ENCODE peak calls at places on chromosomes 16 and 17, in five cellular contexts. K, F, M, B and U are unnamed samples. For H3K4me1 and H3K27me3, the result is how much of the 10 kb centered on the place peaks cover.

GRCh38 chr16:27720731-27721547 is 171.0 kb downstream of the KATNIP start:
- DNase-seq in K (peak), B (peak), F (peak), M (no peak), U (no peak)

GRCh38 chr17:78497115-78497540 is 80.1 kb downstream of the DNAH17 start:
- DNase-seq in F (peak), K (peak), M (no peak), B (peak), U (no peak)

GRCh38 chr17:14755002-14755401 is 454.1 kb downstream of the HS3ST3B1 start:
- DNase-seq in B (no peak), K (no peak), F (no peak), M (no peak), U (peak)

GRCh38 chr17:80173916-80174315 is 4.1 kb downstream of the CARD14 start:
- DNase-seq in F (no peak), B (no peak), K (no peak), M (no peak), U (no peak)

GRCh38 chr17:15404116-15404730 is 62.8 kb upstream of the TEKT3 start:
- DNase-seq in B (no peak), F (no peak), K (peak), M (no peak), U (no peak)

GRCh38 chr17:17154556-17154955 is 51.6 kb downstream of the PLD6 start:
- DNase-seq in B (no peak), M (no peak), F (no peak), K (no peak), U (no peak)

GRCh38 chr17:81488276-81488860 is 24.2 kb downstream of the ACTG1 start:
- DNase-seq in M (no peak), F (no peak), K (no peak), B (no peak), U (no peak)

GRCh38 chr16:974001-974601 is 3.3 kb upstream of the LMF1 start:
- DNase-seq in B (no peak), K (no peak), M (peak), F (no peak), U (no peak)

GRCh38 chr17:3950584-3950983 is 13.7 kb downstream of the ATP2A3 start:
- DNase-seq in M (no peak), K (no peak), F (no peak), B (no peak), U (no peak)

GRCh38 chr17:42135664-42136653 is 13.4 kb downstream of the HSPB9 start:
- DNase-seq in F (peak), K (peak), B (no peak), M (no peak), U (no peak)

GRCh38 chr17:48548687-48549621 is 4.0 kb upstream of the HOXB2 start:
- DNase-seq in F (no peak), B (no peak), K (no peak), M (no peak), U (no peak)

GRCh38 chr17:43211480-43212402 is at the start of gene TMEM106A:
- DNase-seq in M (peak), B (peak), F (peak), K (peak), U (peak)

GRCh38 chr16:6573577-6573976 is 759.1 kb upstream of the RBFOX1 start:
- DNase-seq in M (no peak), F (no peak), B (peak), K (no peak), U (no peak)

GRCh38 chr17:70314506-70314905 is 145.2 kb downstream of the KCNJ2 start:
- DNase-seq in B (no peak), K (no peak), M (no peak), F (no peak), U (no peak)

GRCh38 chr17:76700290-76700626 is 10.5 kb downstream of the MXRA7 start:
- DNase-seq in M (no peak), F (no peak), B (no peak), K (no peak), U (no peak)
- H3K4me1 ChIP-seq in M (half or more), F (half or more), B (under half), K (under half), U (half or more)

GRCh38 chr16:3484328-3485096 is 10.8 kb downstream of the C16orf90 start:
- DNase-seq in B (no peak), M (no peak), K (no peak), F (no peak), U (no peak)
- H3K27me3 ChIP-seq in B (under half), M (under half), K (under half), F (under half), U (under half)

GRCh38 chr17:65485388-65486299 is 75.8 kb downstream of the AXIN2 start:
- DNase-seq in M (no peak), B (no peak), K (peak), F (no peak), U (no peak)
- H3K4me3 ChIP-seq in M (no peak), B (no peak), K (no peak), F (no peak), U (no peak)

GRCh38 chr17:57926723-57927047 is 28.5 kb downstream of the CUEDC1 start:
- DNase-seq in K (no peak), M (no peak), B (no peak), F (no peak), U (no peak)
- H3K4me1 ChIP-seq in K (under half), M (half or more), B (half or more), F (half or more), U (half or more)

GRCh38 chr17:65542595-65542994 is 18.9 kb downstream of the AXIN2 start:
- DNase-seq in K (no peak), B (no peak), M (no peak), F (no peak), U (no peak)
- H3K27me3 ChIP-seq in K (under half), B (under half), M (under half), F (under half), U (under half)

GRCh38 chr16:68644715-68645493 is at the start of gene CDH3:
- DNase-seq in M (no peak), B (peak), K (peak), F (no peak), U (no peak)
- H3K4me3 ChIP-seq in M (peak), B (peak), K (peak), F (no peak), U (peak)

DNA sequence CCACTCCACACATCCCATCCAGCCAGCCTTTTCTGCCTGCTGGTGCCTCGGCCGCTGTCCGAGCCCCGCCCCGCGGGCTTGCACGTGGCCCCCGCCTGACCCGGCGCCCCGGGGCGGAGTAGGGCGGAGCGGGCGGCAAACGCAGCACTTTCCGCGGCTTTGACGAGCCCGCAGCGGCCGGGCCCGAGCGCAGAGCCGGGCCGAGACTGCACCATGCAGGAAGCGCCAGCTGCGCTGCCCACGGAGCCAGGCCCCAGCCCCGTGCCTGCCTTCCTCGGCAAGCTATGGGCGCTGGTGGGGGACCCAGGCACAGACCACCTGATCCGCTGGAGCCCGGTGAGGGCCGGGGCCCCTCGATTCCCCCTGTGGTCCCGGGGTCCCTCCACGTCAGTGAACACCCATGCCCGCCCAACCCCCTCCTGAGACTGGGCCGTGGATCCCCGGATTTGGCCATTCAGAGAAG is at the start of gene HSF4:
- DNase-seq in F (no peak), M (no peak), K (peak), B (peak), U (no peak)
- H3K4me1 ChIP-seq in F (under half), M (half or more), K (under half), B (under half), U (half or more)

GRCh38 chr17:45907720-45908395 is 13.5 kb downstream of the MAPT start:
- DNase-seq in K (no peak), M (no peak), F (no peak), B (no peak), U (no peak)
- H3K27me3 ChIP-seq in K (under half), M (under half), F (under half), B (under half), U (under half)

GRCh38 chr16:3346041-3346440 is 9.6 kb upstream of the OR2C1 start:
- DNase-seq in B (no peak), F (no peak), K (no peak), M (no peak), U (no peak)
- H3K4me3 ChIP-seq in B (no peak), F (no peak), K (no peak), M (no peak), U (no peak)

DNA sequence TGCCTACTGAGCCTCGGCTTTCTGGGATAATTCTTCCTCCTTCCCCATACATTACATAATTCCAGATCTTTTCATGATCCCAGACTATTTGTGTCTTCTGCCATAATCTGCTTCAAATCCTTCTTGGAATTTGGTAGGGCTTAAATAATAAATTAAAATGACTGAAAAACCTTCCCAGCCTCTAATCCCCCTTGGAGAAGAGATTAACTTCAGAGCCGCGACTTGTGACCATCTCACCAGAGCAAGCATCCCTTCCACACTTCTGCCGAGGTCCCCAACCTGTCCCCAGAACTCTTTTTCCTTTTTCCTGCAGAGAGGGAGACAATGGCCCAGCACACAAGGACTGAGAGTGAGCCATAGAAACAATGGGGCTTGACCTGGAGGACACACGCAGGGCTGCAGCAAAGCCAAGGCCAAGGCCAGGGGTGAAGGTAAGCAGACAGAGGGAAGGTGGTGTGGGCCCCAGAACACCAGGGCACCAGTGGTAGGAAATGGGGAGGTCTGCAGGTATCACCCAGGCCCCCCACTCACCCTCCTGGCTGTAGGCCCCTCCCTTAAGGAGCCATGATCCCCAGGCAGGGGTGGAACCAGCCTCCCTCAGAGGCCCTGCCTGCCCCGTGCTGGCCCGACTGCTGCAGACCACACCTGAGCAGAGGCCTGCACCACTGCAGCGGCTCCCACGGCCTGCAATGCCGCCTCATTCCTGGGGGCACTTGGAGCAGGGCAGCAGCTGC is 9.6 kb upstream of the BCAR1 start:
- DNase-seq in B (no peak), M (no peak), F (no peak), K (no peak), U (no peak)
- H3K4me1 ChIP-seq in B (under half), M (half or more), F (half or more), K (under half), U (half or more)